ENCODE peak calls at places on chromosomes 13 and 19, in five cellular contexts. T, V, X, E and W are unnamed samples.

GRCh38 chr19:5042556-5042955 is 73.6 kb downstream of the KDM4B start:
- DNase-seq in T (no peak), V (no peak), X (no peak), E (no peak), W (no peak)

GRCh38 chr19:1093811-1094553 is 1.2 kb downstream of the POLR2E start:
- DNase-seq in T (no peak), V (no peak), X (no peak), E (no peak), W (no peak)

GRCh38 chr13:28329395-28330158 is 165.4 kb downstream of the FLT1 start:
- DNase-seq in T (no peak), V (peak), X (no peak), E (no peak), W (peak)

GRCh38 chr19:51338563-51339312 is 3.2 kb downstream of the VSIG10L start:
- DNase-seq in T (peak), V (peak), X (peak), E (peak), W (peak)

GRCh38 chr13:99332456-99332855 is 25.3 kb upstream of the GPR183 start:
- DNase-seq in T (no peak), V (no peak), X (no peak), E (no peak), W (no peak)

GRCh38 chr13:45737571-45738002 is 35.5 kb downstream of the CBY2 start:
- DNase-seq in T (peak), V (no peak), X (no peak), E (no peak), W (no peak)

GRCh38 chr13:57030671-57031070 is 110.0 kb upstream of the PRR20A start:
- DNase-seq in T (peak), V (no peak), X (no peak), E (no peak), W (no peak)

GRCh38 chr13:98504371-98504963 is 72.4 kb downstream of the STK24 start:
- DNase-seq in T (no peak), V (no peak), X (no peak), E (no peak), W (no peak)

DNA sequence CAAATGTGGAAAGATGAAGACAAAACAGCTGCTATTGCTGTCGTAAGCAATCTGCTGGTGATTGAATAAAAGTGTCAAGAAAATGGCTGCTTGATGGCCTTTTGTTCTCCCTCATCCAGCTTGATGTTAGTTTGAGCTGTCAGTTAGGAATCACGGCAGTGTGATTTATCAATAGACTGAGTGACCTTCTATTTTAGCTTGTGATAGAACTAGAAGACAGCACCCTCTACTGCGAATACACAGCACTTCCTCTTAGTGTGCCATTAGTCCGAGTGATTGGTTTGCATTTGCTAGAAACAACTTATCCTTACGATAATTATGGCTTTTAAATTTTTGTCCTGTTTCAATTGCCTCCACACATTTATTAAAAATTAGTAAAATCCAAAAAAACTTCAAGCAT is 76.2 kb downstream of the MZT1 start:
- DNase-seq in T (peak), V (no peak), X (no peak), E (no peak), W (no peak)
- TF ChIP-seq CTCF in T (peak), V (no peak), X (peak), E (no peak), W (peak)

DNA sequence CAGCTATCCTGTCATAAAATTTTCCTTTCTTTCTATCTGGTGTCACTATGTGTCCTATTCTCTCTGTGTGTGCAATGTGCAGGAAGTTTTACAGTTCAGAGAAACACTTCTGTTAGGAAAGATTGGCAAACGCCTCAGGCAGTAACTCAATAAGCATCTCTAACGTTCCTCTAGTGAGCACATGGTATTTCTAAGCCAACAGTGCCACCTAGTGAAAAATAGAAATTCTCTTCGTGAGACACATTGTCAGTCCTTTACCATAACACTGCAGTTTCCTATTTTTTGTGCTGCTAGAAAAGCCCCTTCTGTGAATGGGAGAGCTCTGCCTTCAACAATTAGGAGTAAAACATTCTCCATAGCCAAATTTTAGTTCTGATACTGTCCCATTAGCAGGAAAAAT is 50.7 kb downstream of the ZNF723 start:
- DNase-seq in T (peak), V (no peak), X (peak), E (no peak), W (peak)
- TF ChIP-seq CTCF in T (peak), V (peak), X (no peak), E (no peak), W (peak)

GRCh38 chr19:42560731-42561130 is 32.5 kb upstream of the CEACAM1 start:
- DNase-seq in T (no peak), V (no peak), X (no peak), E (no peak), W (no peak)

GRCh38 chr19:42555801-42556200 is 27.5 kb upstream of the CEACAM1 start:
- DNase-seq in T (no peak), V (no peak), X (no peak), E (no peak), W (no peak)

GRCh38 chr19:42563352-42564210 is 31.1 kb downstream of the CEACAM8 start:
- DNase-seq in T (peak), V (no peak), X (peak), E (no peak), W (peak)

GRCh38 chr19:42561512-42561911 is 33.2 kb downstream of the CEACAM8 start:
- DNase-seq in T (peak), V (no peak), X (no peak), E (no peak), W (no peak)
- TF ChIP-seq CTCF in T (peak), V (no peak), X (no peak), E (no peak), W (no peak)

DNA sequence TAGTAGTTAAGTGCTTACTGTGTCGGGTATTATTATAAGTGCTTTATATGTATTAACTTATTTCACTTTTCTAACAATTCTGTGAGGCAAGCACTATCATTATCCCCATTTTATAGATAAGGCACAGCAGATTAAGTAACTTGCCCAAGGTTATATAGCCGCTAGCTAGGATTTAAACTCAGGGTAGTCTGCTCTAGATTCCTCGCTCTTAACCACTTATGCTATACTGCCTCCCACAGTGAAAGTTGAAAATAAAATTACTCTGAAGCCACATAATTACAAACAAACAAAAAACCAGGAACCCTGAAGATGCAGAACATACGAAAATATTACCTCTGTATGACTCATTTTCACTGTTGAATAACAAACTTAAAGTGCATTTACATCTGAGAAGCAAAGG is 3.9 kb downstream of the TEX30 start:
- DNase-seq in T (no peak), V (no peak), X (peak), E (no peak), W (no peak)
- TF ChIP-seq CTCF in T (no peak), V (no peak), X (no peak), E (no peak), W (no peak)

GRCh38 chr19:17753976-17754375 is 2.7 kb downstream of the FCHO1 start:
- DNase-seq in T (no peak), V (no peak), X (no peak), E (no peak), W (no peak)

GRCh38 chr19:17755533-17755885 is 4.2 kb downstream of the FCHO1 start:
- DNase-seq in T (no peak), V (no peak), X (no peak), E (no peak), W (no peak)

GRCh38 chr19:17752865-17753639 is 1.8 kb downstream of the FCHO1 start:
- DNase-seq in T (no peak), V (no peak), X (no peak), E (no peak), W (no peak)

GRCh38 chr19:17755977-17756670 is 4.8 kb downstream of the FCHO1 start:
- DNase-seq in T (peak), V (no peak), X (no peak), E (no peak), W (no peak)

GRCh38 chr19:17754634-17755532 is 3.6 kb downstream of the FCHO1 start:
- DNase-seq in T (no peak), V (no peak), X (no peak), E (no peak), W (no peak)
- TF ChIP-seq CTCF in T (no peak), V (no peak), X (no peak), E (no peak), W (no peak)

DNA sequence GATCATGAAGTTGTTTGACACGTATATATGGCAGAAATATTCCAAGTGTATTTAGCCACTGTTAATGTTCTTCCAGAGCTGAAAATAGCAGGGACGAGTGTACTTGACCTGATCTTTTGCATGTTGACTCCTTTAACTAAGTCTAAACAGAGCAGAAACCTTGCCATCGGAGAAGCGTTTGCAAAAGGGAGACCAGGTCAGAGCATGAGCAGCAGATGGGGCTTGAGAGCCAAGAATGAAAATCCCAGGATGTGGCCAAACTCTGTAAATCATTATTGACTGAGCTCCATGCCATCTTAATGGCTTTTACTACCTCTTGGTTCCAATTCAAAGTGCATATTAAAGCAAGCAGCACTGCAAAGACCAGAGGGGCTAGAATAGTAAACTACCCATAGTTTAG is 55.5 kb downstream of the FAM216B start:
- DNase-seq in T (peak), V (peak), X (no peak), E (no peak), W (peak)
- TF ChIP-seq CTCF in T (peak), V (no peak), X (no peak), E (no peak), W (peak)

GRCh38 chr13:43876366-43876765 is 3.2 kb downstream of the CCDC122 start:
- DNase-seq in T (no peak), V (no peak), X (peak), E (no peak), W (no peak)

GRCh38 chr13:43872181-43872580 is 7.4 kb downstream of the CCDC122 start:
- DNase-seq in T (peak), V (no peak), X (no peak), E (no peak), W (no peak)

GRCh38 chr13:43877788-43878187 is 1.8 kb downstream of the CCDC122 start:
- DNase-seq in T (no peak), V (no peak), X (no peak), E (no peak), W (no peak)

GRCh38 chr13:43878897-43879322 is 630 bp downstream of the CCDC122 start:
- DNase-seq in T (peak), V (peak), X (peak), E (peak), W (peak)

GRCh38 chr13:43874512-43875092 is 4.9 kb downstream of the CCDC122 start:
- DNase-seq in T (peak), V (no peak), X (no peak), E (no peak), W (peak)
- TF ChIP-seq CTCF in T (peak), V (peak), X (peak), E (no peak), W (peak)

GRCh38 chr19:15885919-15886318 is 12.0 kb downstream of the CYP4F2 start:
- DNase-seq in T (no peak), V (no peak), X (no peak), E (no peak), W (no peak)
- TF ChIP-seq CTCF in T (no peak), V (no peak), X (no peak), E (no peak), W (no peak)